ENCODE peak calls at places on chromosomes 1 and 21, in six cellular contexts. One of them, this sample, is unnamed.

GRCh38 chr21:32336711-32337110 is 38.1 kb downstream of the MRAP start:
- DNase-seq in stomach: no peak
- DNase-seq in CD4-positive, alpha-beta T cell: no peak
- DNase-seq in Calu3: no peak
- DNase-seq in lung microvascular endothelial cell: no peak
- DNase-seq in stimulated activated naive B cell treated with anti-CD40 and anti-IgM and Interleukin-4, amounts not matched to agents 10 μg/mL and 1 μg/mL and 100 μg/mL, for 72 hours: no peak
- DNase-seq in this sample: peak; percentile 24

GRCh38 chr1:11058595-11059165 is 1.1 kb downstream of the SRM start:
- DNase-seq in Calu3: no peak
- DNase-seq in lung microvascular endothelial cell: no peak
- DNase-seq in stomach: peak; percentile 40
- DNase-seq in stimulated activated naive B cell treated with anti-CD40 and anti-IgM and Interleukin-4, amounts not matched to agents 10 μg/mL and 1 μg/mL and 100 μg/mL, for 72 hours: no peak
- DNase-seq in CD4-positive, alpha-beta T cell: no peak
- DNase-seq in this sample: no peak

GRCh38 chr1:232486006-232486405 is 143.9 kb downstream of the SIPA1L2 start:
- DNase-seq in Calu3: no peak
- DNase-seq in CD4-positive, alpha-beta T cell: no peak
- DNase-seq in lung microvascular endothelial cell: no peak
- DNase-seq in stomach: no peak
- DNase-seq in stimulated activated naive B cell treated with anti-CD40 and anti-IgM and Interleukin-4, amounts not matched to agents 10 μg/mL and 1 μg/mL and 100 μg/mL, for 72 hours: no peak
- DNase-seq in this sample: peak; percentile 34

GRCh38 chr1:29646161-29646775 is 409.9 kb downstream of the PTPRU start:
- DNase-seq in stimulated activated naive B cell treated with anti-CD40 and anti-IgM and Interleukin-4, amounts not matched to agents 10 μg/mL and 1 μg/mL and 100 μg/mL, for 72 hours: no peak
- DNase-seq in Calu3: no peak
- DNase-seq in CD4-positive, alpha-beta T cell: no peak
- DNase-seq in stomach: no peak
- DNase-seq in lung microvascular endothelial cell: no peak
- DNase-seq in this sample: no peak

GRCh38 chr1:248906741-248907661 is 966 bp downstream of the PGBD2 start:
- DNase-seq in Calu3: no peak
- DNase-seq in stomach: no peak
- DNase-seq in lung microvascular endothelial cell: peak; percentile 8
- DNase-seq in stimulated activated naive B cell treated with anti-CD40 and anti-IgM and Interleukin-4, amounts not matched to agents 10 μg/mL and 1 μg/mL and 100 μg/mL, for 72 hours: no peak
- DNase-seq in CD4-positive, alpha-beta T cell: no peak
- DNase-seq in this sample: no peak

GRCh38 chr1:185442065-185442464 is 125.0 kb upstream of the IVNS1ABP start:
- DNase-seq in stimulated activated naive B cell treated with anti-CD40 and anti-IgM and Interleukin-4, amounts not matched to agents 10 μg/mL and 1 μg/mL and 100 μg/mL, for 72 hours: no peak
- DNase-seq in Calu3: no peak
- DNase-seq in lung microvascular endothelial cell: no peak
- DNase-seq in CD4-positive, alpha-beta T cell: no peak
- DNase-seq in stomach: no peak
- DNase-seq in this sample: no peak

GRCh38 chr1:119988316-119989067 is 81.0 kb downstream of the NOTCH2 start:
- DNase-seq in Calu3: no peak
- DNase-seq in stimulated activated naive B cell treated with anti-CD40 and anti-IgM and Interleukin-4, amounts not matched to agents 10 μg/mL and 1 μg/mL and 100 μg/mL, for 72 hours: no peak
- DNase-seq in lung microvascular endothelial cell: no peak
- DNase-seq in stomach: no peak
- DNase-seq in CD4-positive, alpha-beta T cell: no peak
- DNase-seq in this sample: no peak

GRCh38 chr1:47431534-47431933 is 6.3 kb upstream of the FOXD2 start:
- DNase-seq in Calu3: no peak
- DNase-seq in stomach: no peak
- DNase-seq in stimulated activated naive B cell treated with anti-CD40 and anti-IgM and Interleukin-4, amounts not matched to agents 10 μg/mL and 1 μg/mL and 100 μg/mL, for 72 hours: no peak
- DNase-seq in CD4-positive, alpha-beta T cell: no peak
- DNase-seq in lung microvascular endothelial cell: no peak
- DNase-seq in this sample: peak; percentile 79

GRCh38 chr1:36816348-36816747 is 218.0 kb downstream of the GRIK3 start:
- DNase-seq in CD4-positive, alpha-beta T cell: no peak
- DNase-seq in stomach: no peak
- DNase-seq in lung microvascular endothelial cell: no peak
- DNase-seq in stimulated activated naive B cell treated with anti-CD40 and anti-IgM and Interleukin-4, amounts not matched to agents 10 μg/mL and 1 μg/mL and 100 μg/mL, for 72 hours: no peak
- DNase-seq in Calu3: no peak
- DNase-seq in this sample: no peak

GRCh38 chr1:31755850-31756492 is 8.2 kb downstream of the ADGRB2 start:
- DNase-seq in stomach: no peak
- DNase-seq in stimulated activated naive B cell treated with anti-CD40 and anti-IgM and Interleukin-4, amounts not matched to agents 10 μg/mL and 1 μg/mL and 100 μg/mL, for 72 hours: no peak
- DNase-seq in CD4-positive, alpha-beta T cell: no peak
- DNase-seq in Calu3: no peak
- DNase-seq in lung microvascular endothelial cell: no peak
- DNase-seq in this sample: no peak

GRCh38 chr1:46659307-46659870 is 8.8 kb downstream of the ATPAF1 start:
- DNase-seq in Calu3: no peak
- DNase-seq in stimulated activated naive B cell treated with anti-CD40 and anti-IgM and Interleukin-4, amounts not matched to agents 10 μg/mL and 1 μg/mL and 100 μg/mL, for 72 hours: no peak
- DNase-seq in lung microvascular endothelial cell: no peak
- DNase-seq in stomach: no peak
- DNase-seq in CD4-positive, alpha-beta T cell: no peak
- DNase-seq in this sample: no peak

GRCh38 chr1:110430366-110430765 is 20.6 kb upstream of the PROK1 start:
- DNase-seq in lung microvascular endothelial cell: no peak
- DNase-seq in stimulated activated naive B cell treated with anti-CD40 and anti-IgM and Interleukin-4, amounts not matched to agents 10 μg/mL and 1 μg/mL and 100 μg/mL, for 72 hours: no peak
- DNase-seq in Calu3: no peak
- DNase-seq in CD4-positive, alpha-beta T cell: no peak
- DNase-seq in stomach: no peak
- DNase-seq in this sample: no peak

GRCh38 chr1:165420655-165421054 is 24.3 kb downstream of the RXRG start:
- DNase-seq in stimulated activated naive B cell treated with anti-CD40 and anti-IgM and Interleukin-4, amounts not matched to agents 10 μg/mL and 1 μg/mL and 100 μg/mL, for 72 hours: no peak
- DNase-seq in lung microvascular endothelial cell: no peak
- DNase-seq in CD4-positive, alpha-beta T cell: no peak
- DNase-seq in stomach: no peak
- DNase-seq in Calu3: no peak
- DNase-seq in this sample: no peak

GRCh38 chr1:78223417-78224215 is 177.8 kb downstream of the GIPC2 start:
- DNase-seq in lung microvascular endothelial cell: no peak
- DNase-seq in CD4-positive, alpha-beta T cell: no peak
- DNase-seq in stimulated activated naive B cell treated with anti-CD40 and anti-IgM and Interleukin-4, amounts not matched to agents 10 μg/mL and 1 μg/mL and 100 μg/mL, for 72 hours: no peak
- DNase-seq in stomach: no peak
- DNase-seq in Calu3: peak; percentile 20
- DNase-seq in this sample: peak; percentile 89

GRCh38 chr1:230543085-230543484 is 99.2 kb upstream of the COG2 start:
- DNase-seq in CD4-positive, alpha-beta T cell: no peak
- DNase-seq in stimulated activated naive B cell treated with anti-CD40 and anti-IgM and Interleukin-4, amounts not matched to agents 10 μg/mL and 1 μg/mL and 100 μg/mL, for 72 hours: no peak
- DNase-seq in Calu3: no peak
- DNase-seq in lung microvascular endothelial cell: no peak
- DNase-seq in stomach: no peak
- DNase-seq in this sample: no peak

GRCh38 chr1:216144661-216145450 is 278.4 kb downstream of the USH2A start:
- DNase-seq in CD4-positive, alpha-beta T cell: no peak
- DNase-seq in stimulated activated naive B cell treated with anti-CD40 and anti-IgM and Interleukin-4, amounts not matched to agents 10 μg/mL and 1 μg/mL and 100 μg/mL, for 72 hours: no peak
- DNase-seq in stomach: no peak
- DNase-seq in Calu3: no peak
- DNase-seq in lung microvascular endothelial cell: no peak
- DNase-seq in this sample: no peak

GRCh38 chr21:46128106-46128982 is 27.0 kb downstream of the FTCD start:
- DNase-seq in CD4-positive, alpha-beta T cell: no peak
- DNase-seq in stomach: no peak
- DNase-seq in lung microvascular endothelial cell: no peak
- DNase-seq in stimulated activated naive B cell treated with anti-CD40 and anti-IgM and Interleukin-4, amounts not matched to agents 10 μg/mL and 1 μg/mL and 100 μg/mL, for 72 hours: no peak
- DNase-seq in Calu3: no peak
- DNase-seq in this sample: peak; percentile 82

GRCh38 chr21:46388896-46389295 is 64.9 kb downstream of the PCNT start:
- DNase-seq in stimulated activated naive B cell treated with anti-CD40 and anti-IgM and Interleukin-4, amounts not matched to agents 10 μg/mL and 1 μg/mL and 100 μg/mL, for 72 hours: no peak
- DNase-seq in CD4-positive, alpha-beta T cell: no peak
- DNase-seq in Calu3: no peak
- DNase-seq in lung microvascular endothelial cell: no peak
- DNase-seq in stomach: no peak
- DNase-seq in this sample: no peak

GRCh38 chr1:117205368-117205767 is 5.4 kb downstream of the VTCN1 start:
- DNase-seq in Calu3: no peak
- DNase-seq in stomach: no peak
- DNase-seq in stimulated activated naive B cell treated with anti-CD40 and anti-IgM and Interleukin-4, amounts not matched to agents 10 μg/mL and 1 μg/mL and 100 μg/mL, for 72 hours: no peak
- DNase-seq in lung microvascular endothelial cell: no peak
- DNase-seq in CD4-positive, alpha-beta T cell: no peak
- DNase-seq in this sample: no peak

GRCh38 chr1:245825128-245825901 is 670.5 kb downstream of the KIF26B start:
- DNase-seq in stomach: no peak
- DNase-seq in stimulated activated naive B cell treated with anti-CD40 and anti-IgM and Interleukin-4, amounts not matched to agents 10 μg/mL and 1 μg/mL and 100 μg/mL, for 72 hours: no peak
- DNase-seq in CD4-positive, alpha-beta T cell: no peak
- DNase-seq in lung microvascular endothelial cell: peak; percentile 64
- DNase-seq in Calu3: no peak
- DNase-seq in this sample: peak; percentile 26

GRCh38 chr1:46413596-46413985 is 19.5 kb downstream of the FAAH start:
- DNase-seq in Calu3: peak; percentile 22
- DNase-seq in stomach: no peak
- DNase-seq in stimulated activated naive B cell treated with anti-CD40 and anti-IgM and Interleukin-4, amounts not matched to agents 10 μg/mL and 1 μg/mL and 100 μg/mL, for 72 hours: no peak
- DNase-seq in lung microvascular endothelial cell: peak; percentile 20
- DNase-seq in CD4-positive, alpha-beta T cell: no peak
- DNase-seq in this sample: no peak

GRCh38 chr1:110952031-110952430 is 11.7 kb downstream of the LRIF1 start:
- DNase-seq in stomach: no peak
- DNase-seq in CD4-positive, alpha-beta T cell: no peak
- DNase-seq in Calu3: no peak
- DNase-seq in stimulated activated naive B cell treated with anti-CD40 and anti-IgM and Interleukin-4, amounts not matched to agents 10 μg/mL and 1 μg/mL and 100 μg/mL, for 72 hours: no peak
- DNase-seq in lung microvascular endothelial cell: no peak
- DNase-seq in this sample: no peak

GRCh38 chr21:35940074-35940927 is 120.0 kb downstream of the SETD4 start:
- DNase-seq in CD4-positive, alpha-beta T cell: no peak
- DNase-seq in stomach: peak; percentile 42
- DNase-seq in Calu3: peak; percentile 41
- DNase-seq in lung microvascular endothelial cell: peak; percentile 88
- DNase-seq in stimulated activated naive B cell treated with anti-CD40 and anti-IgM and Interleukin-4, amounts not matched to agents 10 μg/mL and 1 μg/mL and 100 μg/mL, for 72 hours: peak; percentile 11
- DNase-seq in this sample: peak; percentile 86